ENCODE peak calls at places on chromosomes 3 and 15, in six cellular contexts. T, H, O, Q, Y and A are unnamed samples.

GRCh38 chr3:127482216-127483004 is 108.1 kb downstream of the TPRA1 start:
- DNase-seq in T (no peak), H (no peak), O (no peak), Q (no peak), Y (peak; percentile 59), A (no peak)

GRCh38 chr3:193828477-193828876 is 235.5 kb downstream of the OPA1 start:
- DNase-seq in T (no peak), H (no peak), O (no peak), Q (no peak), Y (no peak), A (no peak)

GRCh38 chr3:9826815-9827574 is 16.8 kb downstream of the RPUSD3 start:
- DNase-seq in T (no peak), H (no peak), O (no peak), Q (peak; percentile 43), Y (no peak), A (peak; percentile 8)

GRCh38 chr15:99446565-99447496 is 119.0 kb upstream of the MEF2A start:
- DNase-seq in T (no peak), H (no peak), O (no peak), Q (peak; percentile 49), Y (no peak), A (no peak)

GRCh38 chr15:47218295-47218694 is 499.0 kb upstream of the SEMA6D start:
- DNase-seq in T (no peak), H (no peak), O (no peak), Q (no peak), Y (no peak), A (no peak)

GRCh38 chr3:159513867-159514380 is 474.7 kb upstream of the IL12A start:
- DNase-seq in T (no peak), H (no peak), O (no peak), Q (no peak), Y (no peak), A (no peak)

GRCh38 chr3:133887951-133888703 is 7.6 kb downstream of the RAB6B start:
- DNase-seq in T (no peak), H (no peak), O (no peak), Q (no peak), Y (no peak), A (no peak)

GRCh38 chr15:64622410-64623260 is 152.8 kb downstream of the RBPMS2 start:
- DNase-seq in T (peak; percentile 60), H (peak; percentile 45), O (no peak), Q (no peak), Y (no peak), A (no peak)

GRCh38 chr15:38441130-38441519 is 12.8 kb upstream of the FAM98B start:
- DNase-seq in T (no peak), H (no peak), O (no peak), Q (no peak), Y (no peak), A (no peak)

GRCh38 chr3:147651107-147651506 is 241.9 kb downstream of the ZIC1 start:
- DNase-seq in T (no peak), H (no peak), O (no peak), Q (no peak), Y (no peak), A (no peak)

GRCh38 chr3:69410301-69410700 is 24.4 kb upstream of the FRMD4B start:
- DNase-seq in T (peak; percentile 45), H (peak; percentile 34), O (no peak), Q (peak; percentile 54), Y (no peak), A (peak; percentile 72)

GRCh38 chr3:168996622-168997021 is 666.9 kb downstream of the MECOM start:
- DNase-seq in T (no peak), H (no peak), O (no peak), Q (no peak), Y (no peak), A (peak; percentile 42)

GRCh38 chr3:106208979-106209378 is 340.2 kb upstream of the CBLB start:
- DNase-seq in T (no peak), H (no peak), O (no peak), Q (no peak), Y (no peak), A (no peak)

GRCh38 chr15:63573533-63573932 is 23.7 kb upstream of the FBXL22 start:
- DNase-seq in T (no peak), H (no peak), O (no peak), Q (no peak), Y (no peak), A (no peak)

GRCh38 chr3:173128633-173129032 is 12.4 kb downstream of the SPATA16 start:
- DNase-seq in T (no peak), H (no peak), O (no peak), Q (no peak), Y (no peak), A (no peak)

GRCh38 chr3:113557374-113557773 is 25.0 kb downstream of the SIDT1 start:
- DNase-seq in T (no peak), H (no peak), O (no peak), Q (no peak), Y (no peak), A (no peak)

GRCh38 chr3:16942955-16943354 is 58.2 kb downstream of the PLCL2 start:
- DNase-seq in T (no peak), H (no peak), O (no peak), Q (no peak), Y (no peak), A (no peak)

GRCh38 chr15:58147151-58147550 is 9.0 kb downstream of the AQP9 start:
- DNase-seq in T (no peak), H (no peak), O (no peak), Q (no peak), Y (no peak), A (no peak)

GRCh38 chr3:55309336-55309735 is 177.8 kb downstream of the WNT5A start:
- DNase-seq in T (no peak), H (no peak), O (no peak), Q (no peak), Y (no peak), A (no peak)

GRCh38 chr3:119255214-119255613 is 14.5 kb upstream of the B4GALT4 start:
- DNase-seq in T (no peak), H (no peak), O (no peak), Q (no peak), Y (no peak), A (no peak)

GRCh38 chr15:47756872-47757271 is 39.6 kb downstream of the SEMA6D start:
- DNase-seq in T (no peak), H (no peak), O (no peak), Q (peak; percentile 57), Y (no peak), A (peak; percentile 49)

GRCh38 chr3:187368251-187368733 is at the start of gene RTP4:
- DNase-seq in T (peak; percentile 23), H (no peak), O (no peak), Q (peak; percentile 58), Y (no peak), A (peak; percentile 98)

GRCh38 chr15:72050700-72051099 is 67.2 kb downstream of the MYO9A start:
- DNase-seq in T (no peak), H (no peak), O (no peak), Q (no peak), Y (no peak), A (no peak)

GRCh38 chr3:179000144-179000543 is 71.5 kb downstream of the ZMAT3 start:
- DNase-seq in T (no peak), H (no peak), O (no peak), Q (no peak), Y (no peak), A (no peak)

GRCh38 chr15:64568765-64569164 is 108.4 kb downstream of the ZNF609 start:
- DNase-seq in T (no peak), H (no peak), O (no peak), Q (no peak), Y (no peak), A (no peak)

GRCh38 chr3:127694467-127695215 is 21.9 kb downstream of the ABTB1 start:
- DNase-seq in T (peak; percentile 49), H (peak; percentile 47), O (no peak), Q (peak; percentile 65), Y (no peak), A (peak; percentile 43)

GRCh38 chr3:63972196-63972595 is 51.1 kb downstream of the PSMD6 start:
- DNase-seq in T (no peak), H (no peak), O (no peak), Q (no peak), Y (no peak), A (no peak)

GRCh38 chr15:39242345-39242744 is 338.5 kb upstream of the THBS1 start:
- DNase-seq in T (no peak), H (no peak), O (no peak), Q (no peak), Y (no peak), A (no peak)

GRCh38 chr15:60970246-60971170 is 258.6 kb downstream of the RORA start:
- DNase-seq in T (no peak), H (no peak), O (no peak), Q (no peak), Y (no peak), A (no peak)
- H3K27ac ChIP-seq in T (no peak overlapping the region), H (no peak overlapping the region), O (no peak overlapping the region), Q (no peak overlapping the region), Y (no peak overlapping the region), A (no peak overlapping the region)

DNA sequence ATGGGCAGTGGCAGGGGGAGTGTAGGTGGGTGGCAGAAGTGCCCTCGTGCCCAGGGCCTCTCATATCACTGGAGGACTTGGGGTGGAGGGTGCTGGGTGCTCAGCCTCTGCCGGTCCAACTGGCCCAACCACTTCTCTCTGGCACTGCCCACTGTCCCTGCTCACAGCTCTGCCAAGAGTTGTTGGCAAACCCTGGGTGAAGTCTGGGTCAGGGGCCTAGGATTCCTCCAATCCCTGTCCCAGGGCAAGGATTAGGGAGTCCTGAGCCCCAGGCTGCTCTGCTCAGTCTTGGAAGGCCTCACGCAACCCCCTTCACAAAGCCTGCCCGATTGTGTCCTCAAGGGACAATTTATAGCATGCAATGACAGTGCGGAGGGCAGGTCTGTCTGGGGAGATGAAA is 5.2 kb upstream of the PRKCD start:
- DNase-seq in T (no peak), H (no peak), O (no peak), Q (peak; percentile 82), Y (no peak), A (no peak)
- H3K27ac ChIP-seq in T (no peak overlapping the region), H (no peak overlapping the region), O (no peak overlapping the region), Q (peak overlapping the region; percentile 98), Y (no peak overlapping the region), A (no peak overlapping the region)

GRCh38 chr15:56715220-56715619 is 18.1 kb downstream of the ZNF280D start:
- DNase-seq in T (no peak), H (no peak), O (no peak), Q (no peak), Y (no peak), A (no peak)
- H3K27ac ChIP-seq in T (no peak overlapping the region), H (no peak overlapping the region), O (no peak overlapping the region), Q (no peak overlapping the region), Y (no peak overlapping the region), A (no peak overlapping the region)

DNA sequence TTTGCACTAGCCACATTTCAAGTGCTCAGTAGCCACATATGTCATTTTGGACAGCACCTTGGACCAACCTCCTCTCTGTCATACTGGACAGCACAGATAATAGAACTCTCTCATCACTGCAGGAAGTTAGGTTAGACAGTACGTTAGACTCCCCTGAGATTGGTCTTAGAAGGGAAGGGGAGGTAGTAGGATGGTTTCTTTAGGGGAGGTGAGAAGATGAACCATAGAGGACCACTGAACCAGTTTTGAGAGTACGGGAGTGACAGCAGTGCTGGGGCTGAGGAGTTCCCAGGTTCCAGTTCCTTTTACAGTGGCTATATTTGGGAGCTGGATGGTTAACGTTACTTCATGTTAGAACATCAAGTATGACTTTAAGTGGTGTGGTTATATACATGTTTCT is 7.8 kb downstream of the LRCH3 start:
- DNase-seq in T (no peak), H (no peak), O (no peak), Q (no peak), Y (no peak), A (no peak)
- H3K27ac ChIP-seq in T (no peak overlapping the region), H (no peak overlapping the region), O (no peak overlapping the region), Q (no peak overlapping the region), Y (no peak overlapping the region), A (no peak overlapping the region)